ENCODE peak calls at places on chromosome 18, in four cellular contexts. Z is left ventricle myocardium inferior, G is cardiac muscle cell, M is stomach. K is an unnamed sample. For H3K4me1 and H3K9me3, the result is how much of the 10 kb centered on the place peaks cover.

GRCh38 chr18:26865557-26865956 is at the start of gene AQP4:
- DNase-seq in Z (peak), G (peak), M (peak), K (no peak)

GRCh38 chr18:77151791-77152517 is 19.4 kb upstream of the MBP start:
- DNase-seq in Z (no peak), G (no peak), M (no peak), K (no peak)

GRCh38 chr18:26840965-26841364 is 24.5 kb downstream of the AQP4 start:
- DNase-seq in Z (no peak), G (no peak), M (no peak), K (no peak)

GRCh38 chr18:76491436-76491800 is 3.6 kb downstream of the ZNF516 start:
- DNase-seq in Z (peak), G (peak), M (peak), K (peak)

GRCh38 chr18:77108001-77108692 is 24.4 kb downstream of the MBP start:
- DNase-seq in Z (no peak), G (no peak), M (no peak), K (no peak)

GRCh38 chr18:23397907-23398306 is 55.2 kb upstream of the RIOK3 start:
- DNase-seq in Z (no peak), G (no peak), M (no peak), K (no peak)

GRCh38 chr18:478679-479078 is 21.8 kb downstream of the COLEC12 start:
- DNase-seq in Z (no peak), G (no peak), M (no peak), K (no peak)

GRCh38 chr18:59196161-59196560 is 23.8 kb upstream of the GRP start:
- DNase-seq in Z (no peak), G (no peak), M (no peak), K (no peak)

GRCh38 chr18:46623541-46623940 is 33.5 kb downstream of the LOXHD1 start:
- DNase-seq in Z (peak), G (no peak), M (no peak), K (no peak)

GRCh38 chr18:42436366-42436765 is 481.3 kb downstream of the PIK3C3 start:
- DNase-seq in Z (no peak), G (no peak), M (no peak), K (no peak)

GRCh38 chr18:12882416-12882815 is 1.6 kb downstream of the PTPN2 start:
- DNase-seq in Z (no peak), G (no peak), M (no peak), K (no peak)

GRCh38 chr18:60147326-60147725 is 225.2 kb downstream of the MC4R start:
- DNase-seq in Z (no peak), G (no peak), M (no peak), K (no peak)

GRCh38 chr18:74299746-74300145 is 8.0 kb upstream of the CYB5A start:
- DNase-seq in Z (no peak), G (no peak), M (no peak), K (no peak)

DNA sequence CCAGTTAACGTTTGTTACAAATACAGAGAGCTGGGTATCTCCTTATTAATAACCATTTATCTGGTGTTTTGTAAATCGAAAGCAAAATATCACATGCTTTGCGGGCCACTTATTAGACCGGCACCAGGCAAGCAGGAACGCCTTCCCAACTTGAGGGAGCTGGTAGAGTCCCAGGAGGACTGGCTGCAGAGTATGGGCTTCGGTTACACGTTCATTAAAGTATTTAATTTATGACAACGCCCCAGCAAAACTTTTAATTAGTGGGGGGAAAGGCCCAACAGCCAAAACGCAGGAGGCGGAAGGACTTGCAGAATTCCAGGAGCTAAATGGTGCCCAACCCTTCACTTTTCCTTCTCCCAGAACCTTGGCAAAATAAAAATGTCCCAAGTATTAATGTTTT is 3.7 kb downstream of the SMAD7 start:
- DNase-seq in Z (no peak), G (no peak), M (no peak), K (no peak)
- H3K4me1 ChIP-seq in Z (half or more), G (half or more), M (half or more), K (under half)

DNA sequence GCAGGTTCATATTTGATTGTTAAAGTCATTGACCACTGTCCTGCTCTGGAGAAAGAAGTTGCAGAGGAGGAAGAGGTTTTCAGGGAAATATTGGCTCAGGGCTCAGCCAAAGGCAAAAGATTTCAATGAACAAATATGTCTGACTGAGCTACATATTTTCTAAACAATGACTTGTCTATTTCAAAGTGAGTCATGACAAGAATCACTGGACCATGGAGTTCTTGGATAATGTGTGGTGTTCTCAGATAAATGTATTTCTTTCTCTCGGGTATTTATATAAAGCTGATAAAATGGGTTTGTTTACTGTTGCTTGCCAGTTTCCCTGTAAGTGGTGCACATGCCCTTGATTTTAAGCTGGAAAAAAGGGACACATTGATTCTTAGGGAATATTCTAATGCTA is 34.3 kb upstream of the RMP24 start:
- DNase-seq in Z (no peak), G (no peak), M (no peak), K (no peak)
- TF ChIP-seq CTCF in Z (no peak), G (no peak), M (no peak), K (no peak)

GRCh38 chr18:50928551-50928950 is 39.3 kb upstream of the ELAC1 start:
- DNase-seq in Z (no peak), G (no peak), M (no peak), K (no peak)
- H3K9me3 ChIP-seq in Z (under half), G (under half), M (under half), K (under half)

DNA sequence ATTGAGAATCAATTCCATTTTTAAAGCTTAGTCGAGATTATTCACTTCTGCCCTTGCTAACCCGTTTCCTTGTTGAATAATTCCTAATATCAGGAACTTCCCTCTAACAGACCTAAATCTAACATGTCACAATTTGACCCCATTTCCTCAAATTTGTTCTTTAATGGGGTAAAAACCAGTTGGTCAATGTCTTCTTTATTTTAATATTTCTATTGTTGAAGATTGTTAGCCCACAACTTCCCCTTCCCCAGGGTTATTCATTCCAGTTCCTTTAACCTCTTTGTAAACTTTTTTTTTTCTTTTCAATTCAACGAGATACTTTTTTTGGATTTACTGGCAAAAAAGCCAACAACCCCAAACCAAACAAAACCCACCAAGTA is 7.3 kb downstream of the TNFRSF11A start:
- DNase-seq in Z (no peak), G (no peak), M (no peak), K (no peak)
- H3K4me1 ChIP-seq in Z (under half), G (under half), M (under half), K (under half)

DNA sequence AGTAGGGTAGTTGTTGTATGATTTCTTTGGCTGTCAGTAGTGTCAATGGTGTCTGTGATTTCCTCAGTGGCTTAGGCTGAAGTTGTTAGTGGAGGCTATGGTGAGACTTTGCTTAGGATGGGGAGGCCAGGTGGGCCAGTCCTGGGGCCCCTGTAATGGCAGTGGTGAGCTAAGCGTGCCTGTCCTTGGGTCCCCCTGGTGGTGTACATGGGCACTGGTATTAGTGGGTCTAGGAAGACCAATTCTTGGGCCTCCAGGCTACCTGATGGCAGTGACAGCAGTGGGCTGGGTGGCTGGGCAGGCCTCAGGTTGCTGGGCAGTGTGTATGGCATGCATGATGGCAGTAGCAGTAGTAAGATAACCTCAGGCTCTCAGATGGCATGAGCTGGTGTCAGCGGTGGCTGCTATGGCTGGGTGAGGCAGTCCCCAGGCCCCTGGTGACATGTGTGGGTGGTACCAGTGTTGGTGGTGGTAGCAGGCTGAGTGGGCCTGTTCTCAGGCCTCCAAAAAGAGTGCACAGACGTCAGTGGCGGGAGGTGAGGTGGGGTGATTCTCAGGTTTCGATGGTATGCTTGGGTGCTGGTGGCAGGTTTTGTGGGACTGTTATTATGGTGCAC is 103.2 kb downstream of the KLHL14 start:
- DNase-seq in Z (no peak), G (no peak), M (no peak), K (no peak)
- TF ChIP-seq CTCF in Z (no peak), G (no peak), M (no peak), K (no peak)

DNA sequence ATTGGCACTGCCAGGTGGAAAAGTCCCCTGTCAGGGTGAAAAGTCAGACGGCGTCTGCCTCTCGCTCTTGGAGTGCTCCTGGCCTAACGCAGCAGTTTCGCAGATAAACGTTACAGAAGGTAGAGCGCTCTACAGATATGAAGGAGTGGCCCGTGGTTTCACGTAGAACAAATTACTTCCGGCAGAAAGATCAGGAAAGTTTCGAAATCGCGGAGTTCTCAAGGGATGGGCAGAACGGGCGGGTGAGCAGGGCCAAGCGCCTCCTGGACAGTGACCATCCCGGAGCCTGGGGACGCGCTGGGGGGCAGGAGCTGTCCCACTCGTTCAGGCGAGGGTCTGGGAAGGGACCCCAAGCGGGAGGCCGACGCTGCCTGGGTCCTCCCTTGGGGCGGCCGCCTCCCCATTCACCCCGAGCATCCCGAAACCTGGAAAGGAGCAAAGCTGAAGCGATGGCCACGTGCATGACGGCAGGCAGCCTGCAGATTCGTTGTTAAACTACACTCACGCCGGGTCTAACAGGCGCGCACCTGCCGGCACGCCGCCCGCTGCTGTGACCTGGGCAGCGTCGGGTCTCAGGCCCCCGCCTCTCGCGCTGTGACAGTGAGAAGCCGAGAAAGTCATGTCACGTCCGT is 122.9 kb upstream of the SALL3 start:
- DNase-seq in Z (no peak), G (no peak), M (no peak), K (no peak)
- H3K9me3 ChIP-seq in Z (under half), G (under half), M (under half), K (under half)

K was measured in mucosa of descending colon.